ENCODE peak calls at places on chromosome 6, in six cellular contexts. One of them, this sample, is unnamed.

GRCh38 chr6:36691011-36691410 is 6.6 kb upstream of the RAB44 start:
- DNase-seq in GM04503: no peak
- DNase-seq in GM12864: no peak
- DNase-seq in Ammon's horn: no peak
- DNase-seq in neural crest cell: no peak
- DNase-seq in AG09319: no peak
- DNase-seq in this sample: no peak

GRCh38 chr6:14454467-14454763 is 336.8 kb downstream of the CD83 start:
- DNase-seq in GM04503: no peak
- DNase-seq in AG09319: no peak
- DNase-seq in Ammon's horn: no peak
- DNase-seq in neural crest cell: no peak
- DNase-seq in GM12864: no peak
- DNase-seq in this sample: no peak

GRCh38 chr6:146595981-146596731 is 2.6 kb upstream of the ADGB start:
- DNase-seq in GM12864: no peak
- DNase-seq in GM04503: no peak
- DNase-seq in AG09319: no peak
- DNase-seq in Ammon's horn: peak; percentile 71
- DNase-seq in neural crest cell: no peak
- DNase-seq in this sample: no peak

GRCh38 chr6:96460052-96460700 is 61.4 kb upstream of the UFL1 start:
- DNase-seq in neural crest cell: no peak
- DNase-seq in GM12864: no peak
- DNase-seq in AG09319: no peak
- DNase-seq in Ammon's horn: no peak
- DNase-seq in GM04503: no peak
- DNase-seq in this sample: no peak

GRCh38 chr6:121436966-121437756 is 1.7 kb downstream of the GJA1 start:
- DNase-seq in AG09319: peak; percentile 16
- DNase-seq in GM04503: no peak
- DNase-seq in Ammon's horn: no peak
- DNase-seq in GM12864: no peak
- DNase-seq in neural crest cell: peak; percentile 55
- DNase-seq in this sample: no peak

GRCh38 chr6:137867685-137868509 is 838 bp downstream of the TNFAIP3 start:
- DNase-seq in AG09319: no peak
- DNase-seq in neural crest cell: peak; percentile 10
- DNase-seq in GM12864: no peak
- DNase-seq in Ammon's horn: no peak
- DNase-seq in GM04503: no peak
- DNase-seq in this sample: no peak

GRCh38 chr6:12490904-12491571 is 200.9 kb downstream of the EDN1 start:
- DNase-seq in Ammon's horn: no peak
- DNase-seq in GM12864: no peak
- DNase-seq in neural crest cell: no peak
- DNase-seq in AG09319: no peak
- DNase-seq in GM04503: peak; percentile 87
- DNase-seq in this sample: peak; percentile 72

GRCh38 chr6:37940074-37940847 is 120.7 kb downstream of the ZFAND3 start:
- DNase-seq in neural crest cell: no peak
- DNase-seq in GM12864: no peak
- DNase-seq in Ammon's horn: peak; percentile 46
- DNase-seq in GM04503: no peak
- DNase-seq in AG09319: no peak
- DNase-seq in this sample: peak; percentile 35

GRCh38 chr6:35552285-35552917 is 39.7 kb upstream of the TULP1 start:
- DNase-seq in neural crest cell: peak; percentile 26
- DNase-seq in Ammon's horn: no peak
- DNase-seq in GM04503: no peak
- DNase-seq in AG09319: no peak
- DNase-seq in GM12864: peak; percentile 18
- DNase-seq in this sample: peak; percentile 39

GRCh38 chr6:125363360-125364121 is 61.8 kb upstream of the HDDC2 start:
- DNase-seq in neural crest cell: peak; percentile 67
- DNase-seq in AG09319: no peak
- DNase-seq in Ammon's horn: peak; percentile 39
- DNase-seq in GM04503: no peak
- DNase-seq in GM12864: no peak
- DNase-seq in this sample: no peak

GRCh38 chr6:20952605-20953004 is 418.3 kb downstream of the CDKAL1 start:
- DNase-seq in GM04503: peak; percentile 41
- DNase-seq in Ammon's horn: no peak
- DNase-seq in neural crest cell: no peak
- DNase-seq in GM12864: no peak
- DNase-seq in AG09319: peak; percentile 25
- DNase-seq in this sample: peak; percentile 80

GRCh38 chr6:93721386-93722048 is 302.2 kb upstream of the EPHA7 start:
- DNase-seq in neural crest cell: no peak
- DNase-seq in Ammon's horn: peak; percentile 37
- DNase-seq in GM04503: no peak
- DNase-seq in AG09319: no peak
- DNase-seq in GM12864: no peak
- DNase-seq in this sample: no peak

GRCh38 chr6:37007340-37008043 is 2.0 kb downstream of the FGD2 start:
- DNase-seq in AG09319: no peak
- DNase-seq in neural crest cell: no peak
- DNase-seq in GM04503: no peak
- DNase-seq in Ammon's horn: peak; percentile 59
- DNase-seq in GM12864: no peak
- DNase-seq in this sample: no peak

GRCh38 chr6:138844203-138844602 is 48.3 kb downstream of the ECT2L start:
- DNase-seq in Ammon's horn: peak; percentile 75
- DNase-seq in AG09319: peak; percentile 23
- DNase-seq in GM04503: peak; percentile 57
- DNase-seq in GM12864: no peak
- DNase-seq in neural crest cell: no peak
- DNase-seq in this sample: no peak

GRCh38 chr6:24908555-24908954 is 27.2 kb downstream of the RIPOR2 start:
- DNase-seq in AG09319: no peak
- DNase-seq in neural crest cell: no peak
- DNase-seq in GM04503: peak; percentile 71
- DNase-seq in Ammon's horn: no peak
- DNase-seq in GM12864: no peak
- DNase-seq in this sample: no peak

GRCh38 chr6:151676460-151676807 is 131.0 kb upstream of the ESR1 start:
- DNase-seq in GM04503: no peak
- DNase-seq in neural crest cell: no peak
- DNase-seq in GM12864: no peak
- DNase-seq in AG09319: no peak
- DNase-seq in Ammon's horn: no peak
- DNase-seq in this sample: no peak

GRCh38 chr6:144344651-144345050 is 59.5 kb downstream of the UTRN start:
- DNase-seq in Ammon's horn: no peak
- DNase-seq in neural crest cell: no peak
- DNase-seq in GM04503: no peak
- DNase-seq in GM12864: peak; percentile 43
- DNase-seq in AG09319: no peak
- DNase-seq in this sample: no peak

GRCh38 chr6:30914854-30915590 is 984 bp downstream of the VARS2 start:
- DNase-seq in GM04503: no peak
- DNase-seq in Ammon's horn: no peak
- DNase-seq in neural crest cell: no peak
- DNase-seq in AG09319: no peak
- DNase-seq in GM12864: no peak
- DNase-seq in this sample: no peak

GRCh38 chr6:10395946-10396577 is 18.8 kb downstream of the TFAP2A start:
- DNase-seq in GM04503: no peak
- DNase-seq in neural crest cell: no peak
- DNase-seq in GM12864: no peak
- DNase-seq in AG09319: no peak
- DNase-seq in Ammon's horn: no peak
- DNase-seq in this sample: no peak

GRCh38 chr6:107435798-107436197 is 23.6 kb downstream of the PDSS2 start:
- DNase-seq in Ammon's horn: no peak
- DNase-seq in GM12864: no peak
- DNase-seq in GM04503: no peak
- DNase-seq in AG09319: no peak
- DNase-seq in neural crest cell: no peak
- DNase-seq in this sample: no peak

GRCh38 chr6:41599015-41599835 is 39.0 kb upstream of the MDFI start:
- DNase-seq in Ammon's horn: no peak
- DNase-seq in GM12864: no peak
- DNase-seq in GM04503: no peak
- DNase-seq in neural crest cell: no peak
- DNase-seq in AG09319: no peak
- DNase-seq in this sample: no peak

GRCh38 chr6:117414770-117415169 is 11.0 kb downstream of the ROS1 start:
- DNase-seq in GM04503: no peak
- DNase-seq in GM12864: no peak
- DNase-seq in neural crest cell: no peak
- DNase-seq in AG09319: no peak
- DNase-seq in Ammon's horn: no peak
- DNase-seq in this sample: no peak

GRCh38 chr6:45436544-45437440 is 59.1 kb upstream of the SUPT3H start:
- DNase-seq in Ammon's horn: peak; percentile 68
- DNase-seq in AG09319: no peak
- DNase-seq in neural crest cell: no peak
- DNase-seq in GM04503: no peak
- DNase-seq in GM12864: peak; percentile 10
- DNase-seq in this sample: no peak

GRCh38 chr6:170459451-170459850 is 93.7 kb downstream of the PSMB1 start:
- DNase-seq in AG09319: no peak
- DNase-seq in neural crest cell: no peak
- DNase-seq in Ammon's horn: no peak
- DNase-seq in GM12864: peak; percentile 12
- DNase-seq in GM04503: no peak
- DNase-seq in this sample: no peak

GRCh38 chr6:147507162-147508072 is 1.1 kb upstream of the SAMD5 start:
- DNase-seq in GM04503: no peak
- DNase-seq in Ammon's horn: no peak
- DNase-seq in AG09319: no peak
- DNase-seq in neural crest cell: peak; percentile 18
- DNase-seq in GM12864: no peak
- DNase-seq in this sample: no peak

GRCh38 chr6:5087389-5087788 is 2.2 kb downstream of the PPP1R3G start:
- DNase-seq in GM04503: no peak
- DNase-seq in GM12864: no peak
- DNase-seq in neural crest cell: no peak
- DNase-seq in Ammon's horn: peak; percentile 82
- DNase-seq in AG09319: no peak
- DNase-seq in this sample: no peak

GRCh38 chr6:87436435-87436834 is 28.7 kb downstream of the CFAP206 start:
- DNase-seq in AG09319: peak; percentile 4
- DNase-seq in GM04503: no peak
- DNase-seq in neural crest cell: peak; percentile 63
- DNase-seq in GM12864: peak; percentile 15
- DNase-seq in Ammon's horn: peak; percentile 33
- DNase-seq in this sample: peak; percentile 59

GRCh38 chr6:28866342-28867077 is 57.3 kb downstream of the TRIM27 start:
- DNase-seq in GM12864: no peak
- DNase-seq in GM04503: no peak
- DNase-seq in neural crest cell: peak; percentile 62
- DNase-seq in AG09319: no peak
- DNase-seq in Ammon's horn: peak; percentile 50
- DNase-seq in this sample: no peak

GRCh38 chr6:140774080-140774505 is 1358.6 kb upstream of the GJE1 start:
- DNase-seq in neural crest cell: no peak
- DNase-seq in GM12864: peak; percentile 22
- DNase-seq in GM04503: no peak
- DNase-seq in Ammon's horn: peak; percentile 61
- DNase-seq in AG09319: peak; percentile 15
- DNase-seq in this sample: peak; percentile 32

GRCh38 chr6:106745824-106746610 is 116.6 kb downstream of the QRSL1 start:
- DNase-seq in neural crest cell: no peak
- DNase-seq in Ammon's horn: no peak
- DNase-seq in AG09319: no peak
- DNase-seq in GM12864: no peak
- DNase-seq in GM04503: no peak
- DNase-seq in this sample: no peak

GRCh38 chr6:44117397-44118128 is 9.7 kb downstream of the MRPL14 start:
- DNase-seq in GM04503: no peak
- DNase-seq in AG09319: no peak
- DNase-seq in GM12864: no peak
- DNase-seq in Ammon's horn: no peak
- DNase-seq in neural crest cell: no peak
- DNase-seq in this sample: no peak

GRCh38 chr6:157830354-157831017 is 7.4 kb downstream of the SNX9 start:
- DNase-seq in GM04503: no peak
- DNase-seq in GM12864: peak; percentile 79
- DNase-seq in neural crest cell: no peak
- DNase-seq in AG09319: no peak
- DNase-seq in Ammon's horn: peak; percentile 69
- DNase-seq in this sample: no peak

GRCh38 chr6:14038636-14039035 is 78.9 kb upstream of the CD83 start:
- DNase-seq in GM12864: no peak
- DNase-seq in neural crest cell: no peak
- DNase-seq in Ammon's horn: no peak
- DNase-seq in GM04503: no peak
- DNase-seq in AG09319: no peak
- DNase-seq in this sample: no peak

GRCh38 chr6:28252507-28252975 is 472 bp upstream of the ZKSCAN4 start:
- DNase-seq in Ammon's horn: no peak
- DNase-seq in GM12864: no peak
- DNase-seq in AG09319: no peak
- DNase-seq in GM04503: no peak
- DNase-seq in neural crest cell: no peak
- DNase-seq in this sample: no peak

GRCh38 chr6:137927777-137928218 is 60.7 kb downstream of the TNFAIP3 start:
- DNase-seq in Ammon's horn: peak; percentile 43
- DNase-seq in AG09319: no peak
- DNase-seq in neural crest cell: no peak
- DNase-seq in GM12864: peak; percentile 91
- DNase-seq in GM04503: no peak
- DNase-seq in this sample: no peak